ENCODE peak calls at places on chromosomes 2 and 18, in seven cellular contexts. A, W, R, S, F, P and N are unnamed samples.

GRCh38 chr2:174863183-174863582 is 98.9 kb upstream of the CHRNA1 start:
- DNase-seq in S (no peak), F (no peak), W (no peak), R (no peak), A (no peak), P (no peak), N (no peak)

GRCh38 chr2:168118733-168119518 is 128.5 kb downstream of the STK39 start:
- DNase-seq in W (peak; percentile 5), R (no peak), P (no peak), F (peak; percentile 71), A (no peak), S (peak; percentile 12), N (no peak)

GRCh38 chr18:51668632-51669031 is 471.2 kb upstream of the MEX3C start:
- DNase-seq in S (peak; percentile 33), F (no peak), W (no peak), P (no peak), A (no peak), R (no peak), N (no peak)

GRCh38 chr18:45636110-45636509 is 20.8 kb downstream of the SLC14A2 start:
- DNase-seq in W (no peak), F (no peak), P (no peak), S (no peak), A (no peak), R (no peak), N (no peak)

GRCh38 chr2:46839045-46839444 is 76.6 kb downstream of the MCFD2 start:
- DNase-seq in W (no peak), S (no peak), R (peak; percentile 73), P (no peak), F (no peak), A (no peak), N (no peak)

GRCh38 chr2:172233947-172234715 is 131.4 kb upstream of the DLX2 start:
- DNase-seq in S (no peak), P (no peak), F (no peak), R (no peak), A (no peak), W (no peak), N (no peak)

GRCh38 chr2:204492417-204492816 is 52.9 kb upstream of the PARD3B start:
- DNase-seq in W (no peak), A (no peak), F (no peak), P (no peak), R (no peak), S (no peak), N (no peak)

GRCh38 chr2:75292826-75293225 is 93.5 kb upstream of the TACR1 start:
- DNase-seq in P (no peak), S (no peak), A (no peak), F (peak; percentile 47), R (no peak), W (no peak), N (no peak)

GRCh38 chr2:73013941-73014340 is 57.6 kb downstream of the SFXN5 start:
- DNase-seq in A (no peak), P (no peak), S (no peak), W (no peak), F (no peak), R (no peak), N (no peak)

GRCh38 chr2:127254386-127254981 is 34.4 kb upstream of the CYP27C1 start:
- DNase-seq in R (no peak), F (no peak), P (no peak), S (no peak), W (no peak), A (no peak), N (no peak)

GRCh38 chr18:57984490-57985109 is 59.4 kb upstream of the NEDD4L start:
- DNase-seq in W (no peak), F (no peak), R (no peak), S (no peak), A (no peak), P (no peak), N (no peak)

GRCh38 chr18:62988467-62988866 is 273.1 kb downstream of the PHLPP1 start:
- DNase-seq in F (no peak), W (no peak), R (no peak), A (no peak), P (no peak), S (no peak), N (no peak)